ENCODE peak calls at places on chromosomes 16 and 17, in six cellular contexts. P, O, C, Q, B and H are unnamed samples.

GRCh38 chr17:61407211-61407911 is 7.7 kb downstream of the TBX2 start:
- DNase-seq in Q (no peak), B (no peak), C (no peak), O (no peak), P (no peak), H (no peak)

GRCh38 chr17:32747856-32748255 is 129.1 kb downstream of the MYO1D start:
- DNase-seq in B (no peak), P (no peak), Q (no peak), O (no peak), C (peak), H (no peak)

GRCh38 chr16:29837833-29838232 is 17.6 kb downstream of the MVP start:
- DNase-seq in C (no peak), O (no peak), B (no peak), P (no peak), Q (no peak), H (no peak)

GRCh38 chr16:9901-10665 is 43.3 kb downstream of the POLR3K start:
- DNase-seq in P (no peak), B (no peak), C (no peak), Q (no peak), O (no peak), H (no peak)

GRCh38 chr17:56884483-56885144 is 29.2 kb downstream of the TRIM25 start:
- DNase-seq in O (no peak), P (no peak), C (no peak), B (no peak), Q (no peak), H (no peak)

GRCh38 chr16:4917117-4917516 is 19.8 kb downstream of the PPL start:
- DNase-seq in Q (no peak), P (no peak), O (no peak), B (no peak), C (no peak), H (no peak)

GRCh38 chr16:84348386-84348785 is 20.0 kb upstream of the ATP2C2 start:
- DNase-seq in P (no peak), B (no peak), O (no peak), Q (no peak), C (no peak), H (no peak)

GRCh38 chr16:85936761-85937343 is 37.9 kb downstream of the IRF8 start:
- DNase-seq in Q (no peak), P (no peak), C (no peak), O (no peak), B (no peak), H (peak)

GRCh38 chr16:77690416-77690815 is 31.9 kb upstream of the NUDT7 start:
- DNase-seq in B (no peak), O (no peak), P (no peak), C (no peak), Q (no peak), H (no peak)

GRCh38 chr16:51167170-51167710 is 16.2 kb upstream of the SALL1 start:
- DNase-seq in Q (peak), O (no peak), P (no peak), C (no peak), B (no peak), H (no peak)

GRCh38 chr17:3993493-3994220 is 29.4 kb upstream of the ATP2A3 start:
- DNase-seq in B (no peak), O (no peak), Q (no peak), P (no peak), C (no peak), H (no peak)

GRCh38 chr17:3994221-3994576 is 30.0 kb upstream of the ATP2A3 start:
- DNase-seq in P (no peak), B (no peak), O (no peak), Q (no peak), C (no peak), H (no peak)

GRCh38 chr17:3998436-3998835 is 34.2 kb upstream of the ATP2A3 start:
- DNase-seq in B (no peak), O (no peak), C (no peak), P (no peak), Q (no peak), H (no peak)

GRCh38 chr17:3992370-3992769 is 28.1 kb upstream of the ATP2A3 start:
- DNase-seq in O (no peak), Q (no peak), B (no peak), P (no peak), C (no peak), H (no peak)

GRCh38 chr17:3995067-3995466 is 30.8 kb upstream of the ATP2A3 start:
- DNase-seq in P (no peak), O (no peak), B (no peak), C (no peak), Q (no peak), H (no peak)
- TF ChIP-seq JUND in P (no peak), O (no peak), B (no peak), C (no peak), Q (no peak), H (no peak)

GRCh38 chr17:65455972-65456343 is 105.5 kb downstream of the AXIN2 start:
- DNase-seq in C (peak), O (no peak), P (peak), Q (peak), B (no peak), H (peak)
- TF ChIP-seq JUND in C (no peak), O (no peak), P (no peak), Q (no peak), B (no peak), H (no peak)

GRCh38 chr17:14359251-14359939 is 58.5 kb downstream of the HS3ST3B1 start:
- DNase-seq in B (no peak), P (no peak), O (no peak), C (peak), Q (no peak), H (no peak)
- TF ChIP-seq JUND in B (no peak), P (no peak), O (no peak), C (no peak), Q (no peak), H (no peak)

DNA sequence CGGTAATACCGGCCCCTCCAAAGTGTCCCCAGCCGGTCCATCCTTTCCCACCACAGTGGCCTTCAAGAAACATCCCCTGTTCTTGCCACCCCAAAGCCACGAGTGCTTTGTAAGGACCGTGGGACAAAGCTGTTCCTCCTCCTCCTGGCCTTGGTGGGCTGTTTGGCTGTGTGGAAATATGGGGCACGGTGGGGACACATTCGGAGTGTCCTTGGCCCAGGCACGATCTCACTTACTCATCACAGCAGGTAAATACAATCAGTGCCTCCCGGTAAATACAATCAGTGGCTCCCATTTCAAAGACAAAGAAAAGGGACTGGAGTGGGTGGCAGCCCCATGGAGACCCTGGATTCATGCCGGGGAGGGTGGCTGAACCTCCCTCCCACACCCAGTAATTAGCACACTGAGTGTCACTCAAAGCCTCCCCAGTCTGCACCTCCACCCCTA is 10.4 kb downstream of the SCN4A start:
- DNase-seq in O (no peak), Q (no peak), B (no peak), P (no peak), C (peak), H (no peak)
- TF ChIP-seq JUND in O (no peak), Q (no peak), B (no peak), P (no peak), C (peak), H (no peak)

DNA sequence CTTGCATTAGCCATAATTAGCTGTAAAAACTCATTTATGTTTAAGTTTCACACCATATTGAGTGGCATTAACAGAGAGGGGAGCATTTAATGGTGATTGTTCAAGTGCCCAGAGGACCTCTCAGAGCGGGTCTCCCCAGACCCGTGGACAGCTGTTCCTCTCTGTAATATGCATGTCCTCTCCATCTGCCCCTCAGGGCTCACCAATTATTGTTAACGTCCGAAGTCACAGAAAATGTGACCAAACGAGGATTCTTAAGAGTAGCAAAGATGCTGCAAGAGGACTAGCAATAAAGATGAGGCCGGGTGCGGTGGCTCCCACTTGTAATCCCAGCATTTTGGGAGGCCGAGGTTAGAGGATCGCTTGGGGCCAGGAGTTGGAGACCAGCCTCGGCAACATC is 130.2 kb downstream of the CPPED1 start:
- DNase-seq in P (no peak), B (no peak), O (no peak), C (no peak), Q (no peak), H (no peak)
- TF ChIP-seq JUND in P (no peak), B (no peak), O (no peak), C (no peak), Q (no peak), H (no peak)

DNA sequence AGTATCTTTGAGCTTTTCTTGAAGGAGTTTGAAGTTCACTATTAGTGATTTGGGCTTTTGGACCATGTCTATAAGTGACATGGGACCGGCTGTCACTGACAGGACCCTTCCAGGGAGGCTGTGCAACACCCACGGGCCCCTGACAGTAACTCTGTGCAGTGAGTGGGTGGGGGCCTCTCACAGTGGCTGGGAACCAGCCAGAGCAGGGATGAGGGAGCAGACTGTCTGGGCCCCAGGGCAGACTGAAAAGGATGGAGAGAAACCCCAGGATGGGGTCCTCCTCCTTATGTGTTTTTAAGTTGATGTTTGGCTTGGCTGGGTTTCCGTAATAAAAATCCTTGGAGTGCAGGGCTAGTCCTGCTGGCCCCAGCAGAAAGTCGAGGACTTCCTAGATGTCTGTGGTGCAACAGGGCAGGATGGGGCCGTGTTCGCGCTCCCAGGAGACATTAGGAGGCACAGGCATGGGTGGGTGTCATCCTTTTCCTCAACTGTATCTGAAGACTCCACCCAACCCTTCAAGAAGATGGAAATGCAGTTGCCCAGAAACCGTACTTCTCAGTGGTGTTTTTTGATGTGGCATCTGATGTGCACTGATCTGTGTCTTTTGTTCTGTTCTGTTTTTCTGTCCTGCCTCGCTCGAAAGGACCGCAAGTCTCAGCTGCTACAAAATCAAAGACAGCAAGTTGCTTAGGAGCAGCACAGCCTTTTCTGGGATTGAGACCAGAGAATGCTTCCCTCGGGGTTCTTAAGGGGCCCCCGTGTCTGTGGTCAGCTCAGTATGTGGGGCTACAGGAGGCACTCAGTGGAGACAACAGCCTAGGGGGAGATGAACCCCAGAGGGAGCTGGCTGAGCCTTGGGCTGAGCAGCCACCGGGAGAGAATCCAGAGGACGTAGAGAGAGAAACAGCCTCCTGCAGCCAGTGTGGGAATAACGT is 24.2 kb downstream of the PLD6 start:
- DNase-seq in C (no peak), Q (no peak), B (no peak), O (no peak), P (no peak), H (no peak)
- TF ChIP-seq JUND in C (no peak), Q (no peak), B (no peak), O (no peak), P (no peak), H (no peak)

GRCh38 chr16:13109171-13109570 is 207.8 kb downstream of the SHISA9 start:
- DNase-seq in P (no peak), O (no peak), Q (no peak), B (no peak), C (no peak), H (no peak)

GRCh38 chr16:13111747-13112146 is 210.3 kb downstream of the SHISA9 start:
- DNase-seq in O (no peak), C (no peak), B (no peak), P (no peak), Q (no peak), H (no peak)

GRCh38 chr16:13112639-13113038 is 211.2 kb downstream of the SHISA9 start:
- DNase-seq in Q (no peak), P (no peak), O (no peak), C (no peak), B (no peak), H (no peak)

GRCh38 chr16:13108126-13108525 is 206.7 kb downstream of the SHISA9 start:
- DNase-seq in C (no peak), B (no peak), P (no peak), Q (no peak), O (no peak), H (peak)

DNA sequence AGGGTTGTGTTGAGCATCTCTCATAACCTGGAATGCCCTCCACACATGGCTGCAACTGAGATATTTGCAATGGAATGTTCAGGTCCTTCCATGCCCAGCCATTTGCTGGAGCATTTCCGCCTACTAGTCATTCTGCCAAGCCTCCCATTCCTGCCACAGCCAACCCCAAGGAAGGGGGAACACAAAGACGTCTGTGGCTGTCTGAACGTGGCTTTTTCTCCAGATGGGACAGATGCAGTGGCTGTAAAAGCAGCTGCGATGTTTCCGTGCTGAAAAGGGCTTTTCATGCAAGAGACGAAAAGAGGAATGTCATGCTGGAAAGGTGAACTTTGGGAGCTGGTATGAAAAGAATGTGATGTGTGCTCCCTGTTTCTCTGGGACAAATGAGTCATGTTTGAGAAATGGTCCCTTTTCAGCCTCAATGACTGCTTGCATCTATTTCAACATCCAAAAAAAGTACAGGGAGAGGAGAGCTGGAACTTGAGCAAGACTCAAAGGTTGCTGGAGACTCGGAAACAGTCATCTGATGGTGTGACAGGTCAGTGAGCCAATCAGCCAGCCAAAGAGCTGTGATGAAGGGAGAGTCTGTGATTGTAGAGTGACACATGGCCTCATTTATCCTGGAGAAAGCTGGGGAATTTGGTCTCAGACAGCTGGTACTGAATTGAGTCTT is 208.9 kb downstream of the SHISA9 start:
- DNase-seq in C (peak), B (no peak), O (no peak), Q (no peak), P (no peak), H (peak)
- TF ChIP-seq JUND in C (peak), B (no peak), O (no peak), Q (peak), P (no peak), H (no peak)